ENCODE peak calls at places on chromosome 16, in four cellular contexts. M is fibroblast of mammary gland, D is GM23338, I is AG04450. H is an unnamed sample.

GRCh38 chr16:22008215-22009142 is 568 bp downstream of the MOSMO start:
- DNase-seq in M (no peak), I (no peak), D (peak), H (no peak)

GRCh38 chr16:85208643-85209520 is 96.6 kb upstream of the CIBAR2 start:
- DNase-seq in D (no peak), M (no peak), I (no peak), H (no peak)

GRCh38 chr16:85735225-85735722 is 15.6 kb downstream of the C16orf74 start:
- DNase-seq in D (no peak), I (no peak), M (no peak), H (peak)

GRCh38 chr16:4232541-4233386 is 9.1 kb downstream of the SRL start:
- DNase-seq in D (no peak), I (no peak), M (no peak), H (no peak)

GRCh38 chr16:3514621-3515020 is 13.8 kb downstream of the CLUAP1 start:
- DNase-seq in I (peak), M (peak), D (no peak), H (no peak)

GRCh38 chr16:87331241-87331801 is 14.1 kb upstream of the C16orf95 start:
- DNase-seq in I (no peak), D (no peak), M (no peak), H (no peak)

GRCh38 chr16:75697571-75697970 is 3.7 kb downstream of the DUXB start:
- DNase-seq in I (no peak), D (no peak), M (no peak), H (no peak)

GRCh38 chr16:69542974-69543373 is 22.8 kb upstream of the NFAT5 start:
- DNase-seq in M (peak), I (no peak), D (no peak), H (no peak)

GRCh38 chr16:66548068-66548467 is 1.9 kb downstream of the TK2 start:
- DNase-seq in D (no peak), I (no peak), M (no peak), H (no peak)

GRCh38 chr16:66551362-66551761 is 1.0 kb upstream of the CKLF start:
- DNase-seq in I (no peak), M (peak), D (peak), H (peak)

GRCh38 chr16:66548868-66549267 is 1.1 kb downstream of the TK2 start:
- DNase-seq in M (no peak), I (no peak), D (no peak), H (no peak)

GRCh38 chr16:66547101-66547989 is 2.6 kb downstream of the TK2 start:
- DNase-seq in I (no peak), D (no peak), M (no peak), H (no peak)

DNA sequence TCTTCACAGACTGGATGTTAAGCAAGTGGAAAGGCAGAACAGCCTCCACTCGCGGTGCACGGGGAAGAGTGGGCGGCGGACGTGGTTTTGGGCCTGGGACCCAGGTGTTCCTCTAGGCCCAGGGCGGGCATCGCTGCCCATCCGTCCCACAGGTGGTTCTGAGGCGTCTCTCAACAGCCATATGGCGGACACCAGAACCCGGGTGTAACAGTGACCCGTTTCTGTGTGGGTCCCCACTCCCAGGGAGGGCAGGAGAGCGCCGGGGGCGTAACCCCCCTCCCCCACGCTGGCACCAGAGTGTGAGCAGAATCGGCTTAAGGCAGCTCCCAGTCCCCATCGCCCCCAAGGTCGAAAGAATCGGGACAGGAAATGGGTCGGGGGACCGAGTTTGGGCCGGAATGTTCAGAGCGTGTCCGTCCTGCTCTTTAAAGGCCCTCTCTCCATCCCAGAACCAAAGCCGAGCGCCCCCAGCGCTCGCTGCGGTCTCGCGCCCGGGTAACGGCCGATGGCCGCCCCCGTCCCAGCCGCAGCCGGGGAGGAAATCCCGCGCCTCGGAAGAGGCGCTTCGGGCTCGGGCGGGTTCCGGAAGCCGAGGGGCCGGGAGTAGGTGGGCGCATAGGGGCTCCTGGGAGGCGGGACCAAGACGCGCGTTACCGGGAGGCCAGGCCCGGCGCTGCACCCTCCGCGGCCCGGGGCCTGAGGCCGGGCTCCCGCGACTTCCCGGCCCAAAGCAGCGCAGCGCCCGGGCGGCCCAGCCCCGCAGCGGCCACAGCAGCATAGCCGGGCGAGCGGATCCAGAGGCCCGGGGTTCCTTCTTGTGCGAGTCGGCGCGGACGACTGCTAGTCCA is at the start of gene TK2:
- DNase-seq in D (peak), I (peak), M (peak), H (no peak)
- TF ChIP-seq CTCF in D (no peak), I (peak), M (no peak), H (peak)

GRCh38 chr16:1575578-1575977 is 36.3 kb downstream of the IFT140 start:
- DNase-seq in M (no peak), D (no peak), I (no peak), H (no peak)

GRCh38 chr16:1580956-1581355 is 30.9 kb downstream of the IFT140 start:
- DNase-seq in I (no peak), M (no peak), D (no peak), H (no peak)

GRCh38 chr16:1581804-1582203 is 30.1 kb downstream of the IFT140 start:
- DNase-seq in M (no peak), I (no peak), D (no peak), H (no peak)

GRCh38 chr16:1580256-1580655 is 31.6 kb downstream of the IFT140 start:
- DNase-seq in M (no peak), I (no peak), D (no peak), H (no peak)

GRCh38 chr16:1579214-1579613 is 32.7 kb downstream of the IFT140 start:
- DNase-seq in I (no peak), M (no peak), D (no peak), H (no peak)
- TF ChIP-seq CTCF in I (no peak), M (no peak), D (no peak), H (no peak)

GRCh38 chr16:60203525-60204124 is 1469.5 kb upstream of the GOT2 start:
- DNase-seq in D (peak), M (peak), I (no peak), H (no peak)
- TF ChIP-seq CTCF in D (peak), M (peak), I (peak), H (peak)

GRCh38 chr16:68084504-68085258 is 489 bp upstream of the NFATC3 start:
- DNase-seq in D (peak), M (peak), I (no peak), H (peak)
- TF ChIP-seq CTCF in D (no peak), M (no peak), I (no peak), H (no peak)